ENCODE peak calls at places on chromosomes 2 and 18, in five cellular contexts. W is HEK293T, S is H1, Q is HepG2, V is GM12878. A is an unnamed sample.

GRCh38 chr18:21701621-21702020 is 3.0 kb downstream of the ABHD3 start:
- DNase-seq in W (no peak), S (no peak), Q (no peak), V (no peak), A (no peak)

GRCh38 chr18:43116699-43117294 is 1.3 kb upstream of the RIT2 start:
- DNase-seq in W (no peak), S (no peak), Q (no peak), V (no peak), A (no peak)

GRCh38 chr18:57631697-57632096 is 10.1 kb upstream of the NARS1 start:
- DNase-seq in W (no peak), S (no peak), Q (no peak), V (no peak), A (no peak)

GRCh38 chr2:66772618-66773017 is 337.7 kb downstream of the MEIS1 start:
- DNase-seq in W (no peak), S (no peak), Q (no peak), V (no peak), A (no peak)

GRCh38 chr2:97781981-97782380 is 68.6 kb downstream of the ZAP70 start:
- DNase-seq in W (no peak), S (no peak), Q (no peak), V (no peak), A (no peak)

GRCh38 chr2:86566158-86566827 is 3.0 kb upstream of the CHMP3 start:
- DNase-seq in W (no peak), S (no peak), Q (no peak), V (no peak), A (no peak)

GRCh38 chr2:2524340-2524941 is 193.4 kb upstream of the MYT1L start:
- DNase-seq in W (no peak), S (no peak), Q (no peak), V (no peak), A (no peak)

GRCh38 chr2:158779621-158780020 is 15.5 kb upstream of the DAPL1 start:
- DNase-seq in W (no peak), S (no peak), Q (no peak), V (no peak), A (no peak)

GRCh38 chr2:179546656-179547055 is 282.0 kb upstream of the SESTD1 start:
- DNase-seq in W (no peak), S (no peak), Q (no peak), V (no peak), A (no peak)

GRCh38 chr2:198028955-198029354 is 224.6 kb downstream of the PLCL1 start:
- DNase-seq in W (no peak), S (no peak), Q (no peak), V (no peak), A (no peak)
- TF ChIP-seq SUZ12 in W (no peak), S (no peak), Q (no peak), V (no peak), A (no peak)

DNA sequence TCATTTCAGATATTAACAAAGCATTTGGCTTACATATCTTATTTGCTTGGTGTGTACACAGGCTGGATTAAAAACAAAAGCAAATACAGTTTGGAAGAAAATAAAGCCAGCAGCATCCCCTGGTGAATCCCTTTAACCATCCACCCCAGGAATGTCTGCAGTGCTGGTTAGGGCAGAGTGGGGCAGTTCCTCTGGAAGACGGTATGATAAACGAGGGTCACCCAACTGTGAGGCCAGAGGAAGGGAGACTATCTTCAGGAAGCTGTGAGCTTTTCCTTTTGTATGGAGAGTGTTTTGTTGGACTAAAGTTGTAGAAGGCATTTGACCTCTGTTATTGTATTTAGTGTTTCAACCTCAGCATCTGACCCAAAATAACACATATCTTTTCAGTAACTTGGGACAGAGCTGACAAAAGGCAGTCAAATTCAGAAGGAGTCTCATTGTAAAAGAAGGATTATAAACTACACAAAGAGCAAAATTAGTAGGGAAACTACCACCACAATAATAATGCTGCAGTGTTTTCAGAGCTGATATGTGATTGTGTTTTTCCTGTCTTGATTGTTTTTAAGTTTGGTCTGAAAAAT is 159.1 kb downstream of the FMNL2 start:
- DNase-seq in W (no peak), S (no peak), Q (no peak), V (no peak), A (no peak)
- TF ChIP-seq SUZ12 in W (no peak), S (no peak), Q (no peak), V (no peak), A (no peak)

DNA sequence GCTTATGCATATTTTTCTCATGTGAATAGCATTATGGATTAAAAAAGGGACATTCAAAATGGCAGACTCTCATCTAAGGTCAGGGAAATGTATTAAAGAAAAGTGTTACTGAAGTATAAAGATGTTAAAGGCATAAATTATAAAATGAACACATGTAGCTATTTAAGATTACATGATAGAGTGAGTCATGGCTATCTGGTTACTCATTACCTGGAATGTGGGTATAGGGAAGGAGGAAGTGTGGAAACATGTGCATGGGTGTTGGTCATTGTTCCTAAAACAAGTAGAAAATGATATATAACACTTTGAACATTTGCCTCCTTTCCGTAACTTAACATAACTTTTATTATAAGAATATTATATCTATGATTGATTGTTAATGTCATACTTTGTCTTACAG is 66.4 kb downstream of the MYO1B start:
- DNase-seq in W (no peak), S (no peak), Q (peak), V (no peak), A (no peak)
- TF ChIP-seq SUZ12 in W (no peak), S (no peak), Q (no peak), V (no peak), A (no peak)

DNA sequence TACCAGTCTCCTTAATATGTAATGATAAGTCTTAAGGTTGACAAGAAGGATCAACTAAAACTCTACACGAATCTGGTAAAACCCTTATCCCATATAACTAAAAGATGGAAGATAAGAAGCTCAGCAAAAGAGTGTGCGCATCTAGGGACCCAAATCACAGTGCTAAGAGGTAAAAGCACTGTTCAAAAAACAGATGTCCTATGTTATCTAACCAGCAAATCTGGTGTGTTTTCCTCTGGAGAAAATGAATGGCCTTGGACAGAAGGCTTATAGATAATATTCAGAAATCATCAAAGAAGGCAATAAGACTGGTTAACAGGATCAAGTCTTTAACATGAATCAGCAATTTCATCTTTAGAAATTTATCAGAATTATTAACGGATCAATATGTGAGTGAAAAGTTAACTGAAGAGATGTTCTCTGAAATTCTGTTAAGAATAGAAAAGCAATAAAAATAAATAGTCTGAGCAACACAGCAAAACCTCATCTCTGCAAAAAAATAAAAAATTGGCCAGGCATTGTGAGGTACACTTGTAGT is 47.1 kb downstream of the RPRD1A start:
- DNase-seq in W (no peak), S (no peak), Q (no peak), V (no peak), A (no peak)
- TF ChIP-seq SUZ12 in W (no peak), S (no peak), Q (no peak), V (no peak), A (no peak)

GRCh38 chr18:45447364-45448265 is 167.7 kb upstream of the SLC14A2 start:
- DNase-seq in W (no peak), S (no peak), Q (no peak), V (no peak), A (no peak)

GRCh38 chr18:45448871-45449270 is 166.4 kb upstream of the SLC14A2 start:
- DNase-seq in W (no peak), S (no peak), Q (no peak), V (no peak), A (no peak)

DNA sequence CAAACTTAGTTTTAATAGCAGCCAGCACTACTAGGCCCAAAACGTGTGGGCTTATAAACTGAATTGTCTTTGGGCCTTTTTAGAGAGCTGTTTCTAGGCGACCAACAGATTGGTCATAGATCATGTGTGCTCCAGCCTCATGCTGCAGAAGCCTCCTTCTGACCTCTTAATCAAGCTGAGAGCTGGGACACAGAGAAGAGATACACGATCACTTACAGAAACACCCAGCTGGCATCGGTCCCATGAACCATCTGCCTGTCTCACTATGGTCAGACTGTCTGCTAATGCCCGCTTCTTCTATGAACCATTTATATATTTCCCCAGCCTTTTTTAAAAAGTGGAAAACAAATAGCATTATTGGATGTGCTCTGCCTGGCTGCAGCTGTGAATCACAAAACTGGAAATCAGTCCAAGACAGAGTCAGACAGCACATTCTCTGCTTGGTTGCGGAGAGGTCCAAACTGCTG is 165.5 kb upstream of the SLC14A2 start:
- DNase-seq in W (no peak), S (no peak), Q (no peak), V (no peak), A (no peak)
- TF ChIP-seq SUZ12 in W (no peak), S (no peak), Q (no peak), V (no peak), A (no peak)

DNA sequence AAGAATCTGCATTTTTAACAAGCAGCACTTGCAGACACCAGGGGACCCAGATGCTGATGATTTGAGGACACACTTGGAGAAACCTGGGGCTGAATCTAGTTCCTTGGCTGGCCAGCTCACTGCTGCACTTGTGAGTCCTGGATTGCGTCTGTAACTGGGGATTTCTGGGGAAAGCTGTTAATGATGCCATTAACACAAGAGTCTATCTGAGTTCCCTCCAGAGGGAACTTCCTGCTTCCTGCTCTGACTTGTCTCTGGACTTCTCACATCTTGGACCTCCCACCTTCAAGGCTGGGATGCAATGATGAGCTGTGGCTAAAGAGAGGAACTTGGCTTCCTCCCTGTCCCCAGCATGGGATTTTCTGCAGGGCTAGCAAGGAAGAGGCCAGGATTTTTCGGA is 155.4 kb downstream of the CLIP4 start:
- DNase-seq in W (no peak), S (no peak), Q (no peak), V (no peak), A (no peak)
- TF ChIP-seq SUZ12 in W (no peak), S (no peak), Q (no peak), V (no peak), A (no peak)

DNA sequence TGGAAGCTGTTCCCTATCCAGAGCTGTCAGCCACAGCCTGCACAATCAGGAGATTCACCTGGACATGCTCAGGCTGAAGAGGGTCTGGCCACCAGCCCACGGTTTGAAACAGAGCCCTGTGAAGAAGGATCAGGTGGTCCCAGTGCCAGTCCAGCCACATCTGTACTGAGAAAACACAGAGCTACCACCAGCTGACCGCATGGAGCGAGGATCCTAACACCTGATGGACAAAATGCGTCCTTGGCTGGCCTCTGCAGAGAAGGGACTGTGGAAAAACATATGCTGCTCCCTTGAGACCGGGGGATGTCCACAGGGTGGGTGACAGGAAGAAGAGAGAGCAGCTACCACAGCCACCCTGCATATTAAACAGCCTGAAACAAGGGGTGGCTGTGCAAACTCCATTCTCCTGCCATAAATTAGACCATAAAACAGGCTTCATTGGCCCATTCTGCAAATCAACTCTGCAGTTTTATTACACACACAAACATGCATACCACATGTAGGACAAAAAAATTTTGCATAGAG is 137.3 kb downstream of the BCL2 start:
- DNase-seq in W (no peak), S (no peak), Q (no peak), V (no peak), A (no peak)
- TF ChIP-seq SUZ12 in W (no peak), S (no peak), Q (no peak), V (no peak), A (no peak)

GRCh38 chr18:78740876-78741275 is 238.7 kb upstream of the SALL3 start:
- DNase-seq in W (no peak), S (no peak), Q (no peak), V (no peak), A (no peak)

GRCh38 chr18:78741381-78742340 is 238.0 kb upstream of the SALL3 start:
- DNase-seq in W (no peak), S (no peak), Q (no peak), V (no peak), A (no peak)

GRCh38 chr18:78742346-78742745 is 237.3 kb upstream of the SALL3 start:
- DNase-seq in W (no peak), S (no peak), Q (no peak), V (no peak), A (no peak)

GRCh38 chr18:78739843-78740677 is 239.6 kb upstream of the SALL3 start:
- DNase-seq in W (no peak), S (no peak), Q (no peak), V (no peak), A (no peak)

GRCh38 chr18:78743078-78743477 is 236.5 kb upstream of the SALL3 start:
- DNase-seq in W (no peak), S (no peak), Q (no peak), V (no peak), A (no peak)
- TF ChIP-seq SUZ12 in W (no peak), S (no peak), Q (no peak), V (no peak), A (no peak)

A was measured in NT2/D1.